ENCODE peak calls at places on chromosomes 2 and 18, in six cellular contexts. One of them, this sample, is unnamed.

GRCh38 chr2:237682901-237683670 is 55.7 kb downstream of the LRRFIP1 start:
- DNase-seq in endothelial cell: no peak
- DNase-seq in left ventricle myocardium inferior: no peak
- DNase-seq in A549: no peak
- DNase-seq in ovary: no peak
- DNase-seq in IMR-90: no peak
- DNase-seq in this sample: no peak

GRCh38 chr2:33457588-33458247 is 18.7 kb upstream of the RASGRP3 start:
- DNase-seq in endothelial cell: no peak
- DNase-seq in left ventricle myocardium inferior: peak; percentile 48
- DNase-seq in A549: no peak
- DNase-seq in ovary: no peak
- DNase-seq in IMR-90: no peak
- DNase-seq in this sample: no peak

GRCh38 chr2:204748286-204748685 is 203.0 kb downstream of the PARD3B start:
- DNase-seq in endothelial cell: no peak
- DNase-seq in left ventricle myocardium inferior: no peak
- DNase-seq in A549: no peak
- DNase-seq in ovary: no peak
- DNase-seq in IMR-90: no peak
- DNase-seq in this sample: no peak

GRCh38 chr2:241081643-241082337 is 20.3 kb downstream of the MTERF4 start:
- DNase-seq in endothelial cell: no peak
- DNase-seq in left ventricle myocardium inferior: no peak
- DNase-seq in A549: no peak
- DNase-seq in ovary: no peak
- DNase-seq in IMR-90: no peak
- DNase-seq in this sample: no peak

GRCh38 chr2:174957049-174957448 is 48.1 kb downstream of the CHN1 start:
- DNase-seq in endothelial cell: no peak
- DNase-seq in left ventricle myocardium inferior: no peak
- DNase-seq in A549: no peak
- DNase-seq in ovary: no peak
- DNase-seq in IMR-90: no peak
- DNase-seq in this sample: no peak

GRCh38 chr2:27799646-27800010 is 28.1 kb downstream of the MRPL33 start:
- DNase-seq in endothelial cell: no peak
- DNase-seq in left ventricle myocardium inferior: no peak
- DNase-seq in A549: no peak
- DNase-seq in ovary: no peak
- DNase-seq in IMR-90: no peak
- DNase-seq in this sample: no peak

GRCh38 chr18:12328179-12328823 is 20.3 kb downstream of the TUBB6 start:
- DNase-seq in endothelial cell: no peak
- DNase-seq in left ventricle myocardium inferior: no peak
- DNase-seq in A549: no peak
- DNase-seq in ovary: no peak
- DNase-seq in IMR-90: no peak
- DNase-seq in this sample: no peak

GRCh38 chr2:3102915-3103569 is 274.6 kb downstream of the EIPR1 start:
- DNase-seq in endothelial cell: no peak
- DNase-seq in left ventricle myocardium inferior: no peak
- DNase-seq in A549: no peak
- DNase-seq in ovary: no peak
- DNase-seq in IMR-90: no peak
- DNase-seq in this sample: no peak

GRCh38 chr2:240934701-240935100 is 28.6 kb downstream of the CROCC2 start:
- DNase-seq in endothelial cell: no peak
- DNase-seq in left ventricle myocardium inferior: no peak
- DNase-seq in A549: no peak
- DNase-seq in ovary: peak; percentile 7
- DNase-seq in IMR-90: no peak
- DNase-seq in this sample: no peak

GRCh38 chr2:237577956-237578870 is 11.8 kb downstream of the PRLH start:
- DNase-seq in endothelial cell: no peak
- DNase-seq in left ventricle myocardium inferior: no peak
- DNase-seq in A549: no peak
- DNase-seq in ovary: no peak
- DNase-seq in IMR-90: no peak
- DNase-seq in this sample: peak; percentile 71

GRCh38 chr2:81097361-81097760 is 792.8 kb upstream of the LRRTM1 start:
- DNase-seq in endothelial cell: no peak
- DNase-seq in left ventricle myocardium inferior: no peak
- DNase-seq in A549: no peak
- DNase-seq in ovary: no peak
- DNase-seq in IMR-90: no peak
- DNase-seq in this sample: no peak

GRCh38 chr2:65396348-65397026 is 35.9 kb downstream of the SPRED2 start:
- DNase-seq in endothelial cell: no peak
- DNase-seq in left ventricle myocardium inferior: no peak
- DNase-seq in A549: peak; percentile 52
- DNase-seq in ovary: no peak
- DNase-seq in IMR-90: peak; percentile 57
- DNase-seq in this sample: no peak

GRCh38 chr2:18611184-18611583 is 21.8 kb upstream of the NT5C1B start:
- DNase-seq in endothelial cell: no peak
- DNase-seq in left ventricle myocardium inferior: no peak
- DNase-seq in A549: no peak
- DNase-seq in ovary: no peak
- DNase-seq in IMR-90: peak; percentile 90
- DNase-seq in this sample: no peak

GRCh38 chr2:219442206-219443015 is 7.8 kb downstream of the SPEG start:
- DNase-seq in endothelial cell: no peak
- DNase-seq in left ventricle myocardium inferior: no peak
- DNase-seq in A549: no peak
- DNase-seq in ovary: peak; percentile 7
- DNase-seq in IMR-90: no peak
- DNase-seq in this sample: no peak

GRCh38 chr2:118202707-118203303 is 114.5 kb downstream of the INSIG2 start:
- DNase-seq in endothelial cell: peak; percentile 72
- DNase-seq in left ventricle myocardium inferior: no peak
- DNase-seq in A549: peak; percentile 54
- DNase-seq in ovary: no peak
- DNase-seq in IMR-90: peak; percentile 36
- DNase-seq in this sample: no peak

GRCh38 chr2:236393101-236393500 is 128.9 kb upstream of the ASB18 start:
- DNase-seq in endothelial cell: no peak
- DNase-seq in left ventricle myocardium inferior: no peak
- DNase-seq in A549: no peak
- DNase-seq in ovary: no peak
- DNase-seq in IMR-90: no peak
- DNase-seq in this sample: no peak

GRCh38 chr2:38598991-38599295 is 3.8 kb downstream of the HNRNPLL start:
- DNase-seq in endothelial cell: no peak
- DNase-seq in left ventricle myocardium inferior: no peak
- DNase-seq in A549: no peak
- DNase-seq in ovary: no peak
- DNase-seq in IMR-90: peak; percentile 51
- DNase-seq in this sample: no peak

GRCh38 chr2:205386109-205386508 is 296.2 kb upstream of the NRP2 start:
- DNase-seq in endothelial cell: no peak
- DNase-seq in left ventricle myocardium inferior: no peak
- DNase-seq in A549: no peak
- DNase-seq in ovary: no peak
- DNase-seq in IMR-90: no peak
- DNase-seq in this sample: no peak

GRCh38 chr18:48138660-48139426 is 208.4 kb upstream of the SMAD2 start:
- DNase-seq in endothelial cell: no peak
- DNase-seq in left ventricle myocardium inferior: no peak
- DNase-seq in A549: no peak
- DNase-seq in ovary: no peak
- DNase-seq in IMR-90: no peak
- DNase-seq in this sample: no peak

GRCh38 chr2:25115902-25116301 is 52.5 kb downstream of the POMC start:
- DNase-seq in endothelial cell: no peak
- DNase-seq in left ventricle myocardium inferior: no peak
- DNase-seq in A549: no peak
- DNase-seq in ovary: no peak
- DNase-seq in IMR-90: peak; percentile 68
- DNase-seq in this sample: no peak

GRCh38 chr18:997499-997898 is 92.8 kb downstream of the ADCYAP1 start:
- DNase-seq in endothelial cell: no peak
- DNase-seq in left ventricle myocardium inferior: no peak
- DNase-seq in A549: no peak
- DNase-seq in ovary: no peak
- DNase-seq in IMR-90: no peak
- DNase-seq in this sample: no peak

GRCh38 chr2:113285816-113286215 is 7.1 kb upstream of the PAX8 start:
- DNase-seq in endothelial cell: no peak
- DNase-seq in left ventricle myocardium inferior: no peak
- DNase-seq in A549: no peak
- DNase-seq in ovary: no peak
- DNase-seq in IMR-90: no peak
- DNase-seq in this sample: no peak

GRCh38 chr2:16071865-16072637 is 131.7 kb downstream of the MYCN start:
- DNase-seq in endothelial cell: no peak
- DNase-seq in left ventricle myocardium inferior: no peak
- DNase-seq in A549: no peak
- DNase-seq in ovary: no peak
- DNase-seq in IMR-90: no peak
- DNase-seq in this sample: no peak
- TF ChIP-seq CTCF in endothelial cell: no peak
- TF ChIP-seq CTCF in left ventricle myocardium inferior: no peak
- TF ChIP-seq CTCF in A549: no peak
- TF ChIP-seq CTCF in ovary: no peak
- TF ChIP-seq CTCF in IMR-90: no peak
- TF ChIP-seq CTCF in this sample: no peak

GRCh38 chr2:134667081-134667480 is 51.7 kb downstream of the TMEM163 start:
- DNase-seq in endothelial cell: no peak
- DNase-seq in left ventricle myocardium inferior: no peak
- DNase-seq in A549: no peak
- DNase-seq in ovary: no peak
- DNase-seq in IMR-90: no peak
- DNase-seq in this sample: no peak

GRCh38 chr2:134665729-134666506 is 52.9 kb downstream of the TMEM163 start:
- DNase-seq in endothelial cell: no peak
- DNase-seq in left ventricle myocardium inferior: no peak
- DNase-seq in A549: no peak
- DNase-seq in ovary: no peak
- DNase-seq in IMR-90: no peak
- DNase-seq in this sample: no peak

GRCh38 chr2:134669731-134670669 is 48.8 kb downstream of the TMEM163 start:
- DNase-seq in endothelial cell: no peak
- DNase-seq in left ventricle myocardium inferior: no peak
- DNase-seq in A549: no peak
- DNase-seq in ovary: peak; percentile 87
- DNase-seq in IMR-90: no peak
- DNase-seq in this sample: no peak

GRCh38 chr2:134668821-134669220 is 50.0 kb downstream of the TMEM163 start:
- DNase-seq in endothelial cell: no peak
- DNase-seq in left ventricle myocardium inferior: no peak
- DNase-seq in A549: no peak
- DNase-seq in ovary: peak; percentile 46
- DNase-seq in IMR-90: no peak
- DNase-seq in this sample: no peak

GRCh38 chr2:134667541-134667940 is 51.3 kb downstream of the TMEM163 start:
- DNase-seq in endothelial cell: no peak
- DNase-seq in left ventricle myocardium inferior: no peak
- DNase-seq in A549: no peak
- DNase-seq in ovary: no peak
- DNase-seq in IMR-90: no peak
- DNase-seq in this sample: no peak
- TF ChIP-seq CTCF in endothelial cell: no peak
- TF ChIP-seq CTCF in left ventricle myocardium inferior: no peak
- TF ChIP-seq CTCF in A549: no peak
- TF ChIP-seq CTCF in ovary: no peak
- TF ChIP-seq CTCF in IMR-90: no peak
- TF ChIP-seq CTCF in this sample: no peak

DNA sequence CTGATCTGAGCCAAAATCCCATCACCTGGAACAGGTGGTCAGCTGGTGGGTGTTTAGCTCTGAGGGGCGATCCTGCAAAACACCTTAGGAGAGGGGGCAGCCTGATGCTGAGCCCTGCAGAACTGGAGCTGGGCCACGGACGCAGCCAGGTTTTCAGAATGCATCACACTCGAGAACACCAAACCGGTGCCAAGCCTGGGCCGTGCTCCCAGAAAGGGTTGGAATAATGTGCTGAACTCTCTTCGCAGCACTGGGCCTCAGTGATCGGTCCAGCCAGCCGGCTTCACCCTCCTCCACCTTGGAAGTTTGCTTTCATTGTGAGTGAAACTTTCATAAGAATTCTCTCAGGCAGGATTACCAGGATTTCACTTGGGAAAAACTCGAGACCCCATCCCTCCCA is 56.5 kb upstream of the TTC39C start:
- DNase-seq in endothelial cell: no peak
- DNase-seq in left ventricle myocardium inferior: peak; percentile 82
- DNase-seq in A549: no peak
- DNase-seq in ovary: peak; percentile 74
- DNase-seq in IMR-90: no peak
- DNase-seq in this sample: no peak
- TF ChIP-seq CTCF in endothelial cell: no peak
- TF ChIP-seq CTCF in left ventricle myocardium inferior: no peak
- TF ChIP-seq CTCF in A549: no peak
- TF ChIP-seq CTCF in ovary: no peak
- TF ChIP-seq CTCF in IMR-90: no peak
- TF ChIP-seq CTCF in this sample: no peak

GRCh38 chr2:116696223-116696622 is 1118.3 kb upstream of the DDX18 start:
- DNase-seq in endothelial cell: no peak
- DNase-seq in left ventricle myocardium inferior: no peak
- DNase-seq in A549: peak; percentile 1
- DNase-seq in ovary: no peak
- DNase-seq in IMR-90: no peak
- DNase-seq in this sample: no peak
- TF ChIP-seq CTCF in endothelial cell: no peak
- TF ChIP-seq CTCF in left ventricle myocardium inferior: no peak
- TF ChIP-seq CTCF in A549: no peak
- TF ChIP-seq CTCF in ovary: no peak
- TF ChIP-seq CTCF in IMR-90: no peak
- TF ChIP-seq CTCF in this sample: peak; percentile 43

GRCh38 chr2:128784626-128785306 is 466.1 kb upstream of the HS6ST1 start:
- DNase-seq in endothelial cell: no peak
- DNase-seq in left ventricle myocardium inferior: no peak
- DNase-seq in A549: no peak
- DNase-seq in ovary: no peak
- DNase-seq in IMR-90: no peak
- DNase-seq in this sample: no peak
- TF ChIP-seq CTCF in endothelial cell: no peak
- TF ChIP-seq CTCF in left ventricle myocardium inferior: no peak
- TF ChIP-seq CTCF in A549: no peak
- TF ChIP-seq CTCF in ovary: no peak
- TF ChIP-seq CTCF in IMR-90: no peak
- TF ChIP-seq CTCF in this sample: no peak

DNA sequence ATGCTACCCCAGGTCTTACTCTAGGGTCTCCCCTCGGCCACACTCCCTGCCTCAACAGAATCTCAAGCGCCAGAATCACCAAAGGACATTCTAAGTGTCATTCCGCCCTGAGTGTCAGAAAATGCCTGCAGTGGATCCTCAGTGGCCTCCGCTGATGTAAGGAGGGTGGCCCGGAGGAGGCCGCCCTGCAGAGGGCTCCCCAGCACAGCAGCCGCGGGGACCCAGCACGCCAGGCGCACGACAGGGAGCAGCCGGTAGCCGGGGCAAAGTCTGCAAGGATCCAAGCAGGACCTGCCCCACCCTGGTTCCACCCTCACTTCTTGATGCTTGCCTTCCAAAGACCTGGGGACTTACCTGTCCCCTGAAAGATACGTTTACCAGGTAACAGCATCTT is 54.2 kb upstream of the ID2 start:
- DNase-seq in endothelial cell: no peak
- DNase-seq in left ventricle myocardium inferior: no peak
- DNase-seq in A549: peak; percentile 67
- DNase-seq in ovary: no peak
- DNase-seq in IMR-90: no peak
- DNase-seq in this sample: peak; percentile 79
- TF ChIP-seq CTCF in endothelial cell: no peak
- TF ChIP-seq CTCF in left ventricle myocardium inferior: no peak
- TF ChIP-seq CTCF in A549: peak; percentile 49
- TF ChIP-seq CTCF in ovary: no peak
- TF ChIP-seq CTCF in IMR-90: no peak
- TF ChIP-seq CTCF in this sample: no peak

GRCh38 chr2:215454519-215454918 is 18.7 kb upstream of the FN1 start:
- DNase-seq in endothelial cell: no peak
- DNase-seq in left ventricle myocardium inferior: no peak
- DNase-seq in A549: peak; percentile 42
- DNase-seq in ovary: no peak
- DNase-seq in IMR-90: no peak
- DNase-seq in this sample: no peak
- TF ChIP-seq CTCF in endothelial cell: peak; percentile 97
- TF ChIP-seq CTCF in left ventricle myocardium inferior: peak; percentile 79
- TF ChIP-seq CTCF in A549: peak; percentile 73
- TF ChIP-seq CTCF in ovary: peak; percentile 70
- TF ChIP-seq CTCF in IMR-90: peak; percentile 75
- TF ChIP-seq CTCF in this sample: peak; percentile 87

This sample was measured in chondrocyte.